ENCODE peak calls at places on chromosome 2, in seven cellular contexts. One of them, this sample, is unnamed.

GRCh38 chr2:70647873-70648481 is 94.4 kb upstream of the TGFA start:
- DNase-seq in occipital lobe: peak
- DNase-seq in activated CD4-positive, alpha-beta T cell treated with anti-CD3 and anti-CD28 coated beads, Interleukin-2, amount 50 U/mL, for 1 hour: peak
- DNase-seq in OCI-LY7: peak
- DNase-seq in NK-92 treated with Interleukin-12 subunit alpha and Interleukin-12 subunit beta, amount 100 ng/mL, for 24 hours: peak
- DNase-seq in left colon: peak
- DNase-seq in activated naive CD4-positive, alpha-beta T cell: peak
- DNase-seq in this sample: peak

GRCh38 chr2:63494100-63494499 is 94.2 kb downstream of the WDPCP start:
- DNase-seq in occipital lobe: no peak
- DNase-seq in activated CD4-positive, alpha-beta T cell treated with anti-CD3 and anti-CD28 coated beads, Interleukin-2, amount 50 U/mL, for 1 hour: no peak
- DNase-seq in OCI-LY7: no peak
- DNase-seq in NK-92 treated with Interleukin-12 subunit alpha and Interleukin-12 subunit beta, amount 100 ng/mL, for 24 hours: no peak
- DNase-seq in left colon: no peak
- DNase-seq in activated naive CD4-positive, alpha-beta T cell: no peak
- DNase-seq in this sample: no peak

GRCh38 chr2:151437630-151438029 is 27.9 kb downstream of the RIF1 start:
- DNase-seq in occipital lobe: no peak
- DNase-seq in activated CD4-positive, alpha-beta T cell treated with anti-CD3 and anti-CD28 coated beads, Interleukin-2, amount 50 U/mL, for 1 hour: no peak
- DNase-seq in OCI-LY7: peak
- DNase-seq in NK-92 treated with Interleukin-12 subunit alpha and Interleukin-12 subunit beta, amount 100 ng/mL, for 24 hours: no peak
- DNase-seq in left colon: no peak
- DNase-seq in activated naive CD4-positive, alpha-beta T cell: no peak
- DNase-seq in this sample: peak

GRCh38 chr2:1911811-1912210 is 167.5 kb upstream of the PXDN start:
- DNase-seq in occipital lobe: no peak
- DNase-seq in activated CD4-positive, alpha-beta T cell treated with anti-CD3 and anti-CD28 coated beads, Interleukin-2, amount 50 U/mL, for 1 hour: no peak
- DNase-seq in OCI-LY7: no peak
- DNase-seq in NK-92 treated with Interleukin-12 subunit alpha and Interleukin-12 subunit beta, amount 100 ng/mL, for 24 hours: no peak
- DNase-seq in left colon: no peak
- DNase-seq in activated naive CD4-positive, alpha-beta T cell: no peak
- DNase-seq in this sample: no peak

GRCh38 chr2:54558188-54558975 is 102.3 kb downstream of the SPTBN1 start:
- DNase-seq in occipital lobe: peak
- DNase-seq in activated CD4-positive, alpha-beta T cell treated with anti-CD3 and anti-CD28 coated beads, Interleukin-2, amount 50 U/mL, for 1 hour: peak
- DNase-seq in OCI-LY7: peak
- DNase-seq in NK-92 treated with Interleukin-12 subunit alpha and Interleukin-12 subunit beta, amount 100 ng/mL, for 24 hours: no peak
- DNase-seq in left colon: peak
- DNase-seq in activated naive CD4-positive, alpha-beta T cell: peak
- DNase-seq in this sample: no peak

GRCh38 chr2:157441072-157441454 is 2.8 kb downstream of the CYTIP start:
- DNase-seq in occipital lobe: no peak
- DNase-seq in activated CD4-positive, alpha-beta T cell treated with anti-CD3 and anti-CD28 coated beads, Interleukin-2, amount 50 U/mL, for 1 hour: no peak
- DNase-seq in OCI-LY7: peak
- DNase-seq in NK-92 treated with Interleukin-12 subunit alpha and Interleukin-12 subunit beta, amount 100 ng/mL, for 24 hours: no peak
- DNase-seq in left colon: no peak
- DNase-seq in activated naive CD4-positive, alpha-beta T cell: no peak
- DNase-seq in this sample: no peak

GRCh38 chr2:26716769-26717168 is 24.2 kb downstream of the KCNK3 start:
- DNase-seq in occipital lobe: no peak
- DNase-seq in activated CD4-positive, alpha-beta T cell treated with anti-CD3 and anti-CD28 coated beads, Interleukin-2, amount 50 U/mL, for 1 hour: no peak
- DNase-seq in OCI-LY7: no peak
- DNase-seq in NK-92 treated with Interleukin-12 subunit alpha and Interleukin-12 subunit beta, amount 100 ng/mL, for 24 hours: no peak
- DNase-seq in left colon: no peak
- DNase-seq in activated naive CD4-positive, alpha-beta T cell: no peak
- DNase-seq in this sample: no peak

GRCh38 chr2:36482576-36483214 is 115.3 kb downstream of the FEZ2 start:
- DNase-seq in occipital lobe: no peak
- DNase-seq in activated CD4-positive, alpha-beta T cell treated with anti-CD3 and anti-CD28 coated beads, Interleukin-2, amount 50 U/mL, for 1 hour: no peak
- DNase-seq in OCI-LY7: no peak
- DNase-seq in NK-92 treated with Interleukin-12 subunit alpha and Interleukin-12 subunit beta, amount 100 ng/mL, for 24 hours: no peak
- DNase-seq in left colon: no peak
- DNase-seq in activated naive CD4-positive, alpha-beta T cell: no peak
- DNase-seq in this sample: no peak

GRCh38 chr2:136025057-136025973 is 39.9 kb upstream of the DARS1 start:
- DNase-seq in occipital lobe: peak
- DNase-seq in activated CD4-positive, alpha-beta T cell treated with anti-CD3 and anti-CD28 coated beads, Interleukin-2, amount 50 U/mL, for 1 hour: no peak
- DNase-seq in OCI-LY7: peak
- DNase-seq in NK-92 treated with Interleukin-12 subunit alpha and Interleukin-12 subunit beta, amount 100 ng/mL, for 24 hours: no peak
- DNase-seq in left colon: peak
- DNase-seq in activated naive CD4-positive, alpha-beta T cell: peak
- DNase-seq in this sample: peak

GRCh38 chr2:206316141-206316540 is 41.7 kb downstream of the ZDBF2 start:
- DNase-seq in occipital lobe: no peak
- DNase-seq in activated CD4-positive, alpha-beta T cell treated with anti-CD3 and anti-CD28 coated beads, Interleukin-2, amount 50 U/mL, for 1 hour: no peak
- DNase-seq in OCI-LY7: no peak
- DNase-seq in NK-92 treated with Interleukin-12 subunit alpha and Interleukin-12 subunit beta, amount 100 ng/mL, for 24 hours: no peak
- DNase-seq in left colon: no peak
- DNase-seq in activated naive CD4-positive, alpha-beta T cell: no peak
- DNase-seq in this sample: no peak

GRCh38 chr2:17375262-17375661 is 143.0 kb downstream of the RAD51AP2 start:
- DNase-seq in occipital lobe: peak
- DNase-seq in activated CD4-positive, alpha-beta T cell treated with anti-CD3 and anti-CD28 coated beads, Interleukin-2, amount 50 U/mL, for 1 hour: no peak
- DNase-seq in OCI-LY7: no peak
- DNase-seq in NK-92 treated with Interleukin-12 subunit alpha and Interleukin-12 subunit beta, amount 100 ng/mL, for 24 hours: no peak
- DNase-seq in left colon: no peak
- DNase-seq in activated naive CD4-positive, alpha-beta T cell: no peak
- DNase-seq in this sample: no peak

GRCh38 chr2:241636182-241636982 is 576 bp downstream of the THAP4 start:
- DNase-seq in occipital lobe: no peak
- DNase-seq in activated CD4-positive, alpha-beta T cell treated with anti-CD3 and anti-CD28 coated beads, Interleukin-2, amount 50 U/mL, for 1 hour: peak
- DNase-seq in OCI-LY7: peak
- DNase-seq in NK-92 treated with Interleukin-12 subunit alpha and Interleukin-12 subunit beta, amount 100 ng/mL, for 24 hours: no peak
- DNase-seq in left colon: peak
- DNase-seq in activated naive CD4-positive, alpha-beta T cell: no peak
- DNase-seq in this sample: no peak

GRCh38 chr2:104804148-104804890 is 49.6 kb upstream of the POU3F3 start:
- DNase-seq in occipital lobe: no peak
- DNase-seq in activated CD4-positive, alpha-beta T cell treated with anti-CD3 and anti-CD28 coated beads, Interleukin-2, amount 50 U/mL, for 1 hour: no peak
- DNase-seq in OCI-LY7: no peak
- DNase-seq in NK-92 treated with Interleukin-12 subunit alpha and Interleukin-12 subunit beta, amount 100 ng/mL, for 24 hours: no peak
- DNase-seq in left colon: no peak
- DNase-seq in activated naive CD4-positive, alpha-beta T cell: no peak
- DNase-seq in this sample: no peak

This sample was measured in stromal cell of bone marrow.